ENCODE peak calls at places on chromosomes 1 and 21, in four cellular contexts. L is transverse colon, V is SJSA1, M is mesendoderm. Q is an unnamed sample.

GRCh38 chr21:42858957-42859890 is 20.1 kb downstream of the WDR4 start:
- DNase-seq in M (no peak), V (no peak), L (no peak), Q (no peak)

GRCh38 chr21:42299324-42300044 is 15.7 kb downstream of the TFF3 start:
- DNase-seq in L (no peak), M (no peak), V (no peak), Q (no peak)

GRCh38 chr1:24027838-24028468 is 47.8 kb upstream of the SRSF10 start:
- DNase-seq in V (peak), L (no peak), M (no peak), Q (no peak)

GRCh38 chr1:50251592-50252165 is 143.0 kb downstream of the ELAVL4 start:
- DNase-seq in V (no peak), M (peak), L (no peak), Q (no peak)

GRCh38 chr1:201215531-201216357 is 25.1 kb downstream of the IGFN1 start:
- DNase-seq in L (no peak), M (no peak), V (no peak), Q (peak)

GRCh38 chr1:164772635-164773034 is 213.7 kb downstream of the PBX1 start:
- DNase-seq in L (peak), V (peak), M (peak), Q (peak)

GRCh38 chr1:170075186-170075585 is 691 bp upstream of the KIFAP3 start:
- DNase-seq in M (no peak), L (no peak), V (no peak), Q (no peak)

GRCh38 chr1:62311473-62311943 is 7.7 kb downstream of the KANK4 start:
- DNase-seq in M (peak), V (no peak), L (no peak), Q (no peak)

GRCh38 chr1:166377896-166378295 is 211.1 kb upstream of the FAM78B start:
- DNase-seq in V (no peak), M (no peak), L (no peak), Q (no peak)

GRCh38 chr1:7339953-7340352 is 431.1 kb upstream of the VAMP3 start:
- DNase-seq in M (no peak), V (no peak), L (no peak), Q (no peak)

GRCh38 chr1:229434005-229434640 is at the start of gene ACTA1:
- DNase-seq in V (no peak), L (no peak), M (peak), Q (no peak)

GRCh38 chr1:175133693-175134435 is 58.7 kb downstream of the KIAA0040 start:
- DNase-seq in V (no peak), M (no peak), L (no peak), Q (no peak)

GRCh38 chr1:223313415-223313754 is 50.6 kb downstream of the SUSD4 start:
- DNase-seq in L (no peak), M (no peak), V (no peak), Q (no peak)

GRCh38 chr1:1299686-1300351 is 7.9 kb downstream of the ACAP3 start:
- DNase-seq in L (no peak), M (peak), V (no peak), Q (no peak)

GRCh38 chr1:77888429-77889239 is at the start of gene NEXN:
- DNase-seq in V (peak), L (peak), M (peak), Q (peak)

GRCh38 chr1:173134029-173134428 is 73.1 kb downstream of the TNFSF4 start:
- DNase-seq in L (no peak), V (no peak), M (no peak), Q (no peak)

GRCh38 chr21:40732998-40733397 is 114.0 kb downstream of the DSCAM start:
- DNase-seq in V (no peak), L (no peak), M (no peak), Q (no peak)

GRCh38 chr1:67280696-67281095 is 27.0 kb upstream of the IL12RB2 start:
- DNase-seq in L (no peak), V (no peak), M (no peak), Q (no peak)

GRCh38 chr1:76583875-76584477 is 283.3 kb upstream of the ST6GALNAC5 start:
- DNase-seq in M (no peak), V (no peak), L (no peak), Q (no peak)

GRCh38 chr21:45330075-45330781 is 42.5 kb upstream of the POFUT2 start:
- DNase-seq in V (peak), L (peak), M (peak), Q (peak)

GRCh38 chr1:6330410-6330827 is 63.1 kb downstream of the ACOT7 start:
- DNase-seq in L (no peak), V (no peak), M (no peak), Q (no peak)

GRCh38 chr1:94927405-94928175 is 680 bp upstream of the CNN3 start:
- DNase-seq in V (peak), L (peak), M (peak), Q (peak)

GRCh38 chr1:85935234-85935633 is 221.3 kb downstream of the COL24A1 start:
- DNase-seq in M (no peak), L (no peak), V (peak), Q (no peak)

GRCh38 chr1:227317541-227318002 is 720 bp downstream of the CDC42BPA start:
- DNase-seq in V (peak), L (peak), M (peak), Q (peak)

GRCh38 chr1:26697441-26697977 is 1.7 kb downstream of the ARID1A start:
- DNase-seq in L (no peak), M (no peak), V (no peak), Q (no peak)

GRCh38 chr1:67724928-67725560 is 40.0 kb downstream of the GADD45A start:
- DNase-seq in L (no peak), V (peak), M (no peak), Q (peak)

GRCh38 chr1:245894843-245895242 is 612.2 kb downstream of the SMYD3 start:
- DNase-seq in L (peak), M (no peak), V (peak), Q (no peak)

GRCh38 chr1:3908886-3909517 is 8.9 kb upstream of the C1orf174 start:
- DNase-seq in L (no peak), M (no peak), V (no peak), Q (no peak)

DNA sequence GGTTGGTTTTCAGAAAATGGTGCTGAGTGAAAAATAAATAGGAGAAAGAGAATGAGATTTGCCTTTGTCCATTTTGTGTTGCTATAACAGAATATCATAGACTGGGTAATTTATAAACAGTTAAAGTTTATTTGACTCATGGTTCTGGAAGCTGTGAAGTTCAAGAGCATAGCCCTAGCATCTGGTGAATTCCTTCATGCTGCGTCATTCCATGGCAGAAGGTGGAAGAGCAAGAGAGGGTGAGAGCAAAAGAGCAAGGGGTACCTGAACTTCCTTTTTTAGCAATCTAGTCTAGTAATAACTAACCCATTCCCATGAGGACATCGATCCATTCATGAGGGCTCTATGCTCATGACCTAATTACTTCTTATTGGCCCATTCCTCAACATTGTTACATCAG is 209.1 kb upstream of the ZP4 start:
- DNase-seq in M (no peak), V (no peak), L (no peak), Q (no peak)
- H3K27ac ChIP-seq in M (no peak), V (no peak), L (no peak), Q (no peak)

GRCh38 chr1:22592051-22592450 is 28.8 kb downstream of the EPHA8 start:
- DNase-seq in V (no peak), L (no peak), M (no peak), Q (no peak)

GRCh38 chr1:22594396-22594795 is 31.1 kb downstream of the EPHA8 start:
- DNase-seq in L (no peak), V (no peak), M (no peak), Q (no peak)

GRCh38 chr1:22595108-22595507 is 31.8 kb downstream of the EPHA8 start:
- DNase-seq in L (no peak), M (no peak), V (no peak), Q (no peak)

GRCh38 chr1:22591576-22591975 is 28.3 kb downstream of the EPHA8 start:
- DNase-seq in V (no peak), M (no peak), L (no peak), Q (no peak)

GRCh38 chr1:22592919-22593790 is 29.9 kb downstream of the EPHA8 start:
- DNase-seq in M (peak), L (peak), V (no peak), Q (no peak)
- H3K27ac ChIP-seq in M (no peak), L (no peak), V (no peak), Q (no peak)

GRCh38 chr1:236394016-236394481 is at the start of gene EDARADD:
- DNase-seq in M (peak), V (no peak), L (no peak), Q (no peak)
- H3K27ac ChIP-seq in M (no peak), V (no peak), L (no peak), Q (no peak)

DNA sequence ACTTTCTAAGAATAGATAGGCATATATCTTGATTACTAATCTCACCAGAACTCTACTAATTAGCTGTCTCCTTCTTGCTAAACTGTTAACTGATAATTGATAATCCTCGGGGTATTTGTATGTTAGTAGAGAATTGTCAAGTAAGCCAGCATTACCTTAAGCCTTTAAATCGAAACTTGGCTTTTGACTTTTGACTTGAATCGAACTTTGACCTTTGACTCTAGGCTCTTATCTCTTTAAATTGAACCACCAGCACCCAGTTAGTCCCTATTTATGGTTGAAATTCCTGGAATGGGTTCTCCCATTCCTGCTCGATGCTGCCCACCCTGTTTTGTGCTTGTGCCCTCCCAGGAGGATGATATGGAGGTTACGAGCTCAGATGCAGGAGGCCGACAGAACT is 244.4 kb downstream of the TGFB2 start:
- DNase-seq in L (no peak), V (no peak), M (no peak), Q (no peak)
- H3K27ac ChIP-seq in L (no peak), V (no peak), M (no peak), Q (no peak)

GRCh38 chr1:37186246-37186756 is 152.0 kb upstream of the GRIK3 start:
- DNase-seq in M (peak), L (no peak), V (no peak), Q (no peak)
- H3K27ac ChIP-seq in M (peak), L (no peak), V (no peak), Q (no peak)

DNA sequence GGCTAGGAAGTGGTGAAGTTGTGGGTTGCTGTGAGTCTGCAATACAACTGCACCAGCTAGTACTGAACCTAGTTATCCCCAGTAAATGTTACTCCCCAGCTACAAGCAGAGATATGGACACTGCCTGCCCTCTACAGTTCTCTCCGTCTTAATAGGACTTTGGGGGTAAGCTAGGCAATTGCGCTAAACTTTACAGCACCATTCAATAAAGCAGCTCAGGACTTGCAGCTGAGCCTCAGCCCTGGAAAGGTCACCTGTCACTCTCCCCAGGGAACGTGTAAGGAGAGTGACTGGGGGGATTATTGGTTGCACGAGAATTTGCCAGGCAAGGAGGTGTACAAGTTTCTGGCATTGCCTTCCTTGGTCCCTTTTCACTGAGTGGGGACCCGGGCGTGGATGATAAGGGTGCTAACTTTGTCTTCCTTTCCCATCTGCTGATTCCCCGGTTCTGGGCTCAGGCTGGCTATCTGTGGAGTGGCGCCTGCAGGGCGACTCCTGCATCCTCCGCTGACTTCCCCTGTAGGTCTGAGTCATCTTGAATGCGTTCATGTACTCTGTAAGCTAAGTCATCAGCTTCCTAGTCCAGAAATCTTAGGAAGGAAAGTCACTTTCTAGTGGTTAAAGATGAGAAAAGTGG is 71.2 kb upstream of the CNTN2 start:
- DNase-seq in V (no peak), M (peak), L (no peak), Q (no peak)
- H3K27ac ChIP-seq in V (no peak), M (no peak), L (no peak), Q (no peak)